ENCODE peak calls at places on chromosomes 2 and 18, in six cellular contexts. K is effector CD4-positive, alpha-beta T cell; L is activated CD8-positive, alpha-beta memory T cell treated with anti-CD3 and anti-CD28 coated beads for 1 hour; D is T-helper 1 cell; C is AG10803; X is PC-3. W is an unnamed sample.

GRCh38 chr2:46915281-46915810 is at the start of gene MCFD2:
- DNase-seq in C (peak), D (no peak), K (no peak), X (peak), L (peak), W (peak)

GRCh38 chr2:110816404-110817365 is 84.3 kb downstream of the ACOXL start:
- DNase-seq in L (no peak), X (peak), C (no peak), K (no peak), D (no peak), W (no peak)

GRCh38 chr2:102592601-102593000 is 26.8 kb upstream of the SLC9A2 start:
- DNase-seq in C (no peak), D (no peak), X (peak), L (no peak), K (no peak), W (no peak)

GRCh38 chr2:55010149-55010591 is 40.1 kb downstream of the RTN4 start:
- DNase-seq in D (peak), C (peak), X (peak), K (peak), L (no peak), W (peak)

GRCh38 chr18:32280188-32280783 is 90.4 kb downstream of the MEP1B start:
- DNase-seq in X (no peak), L (no peak), C (no peak), K (no peak), D (no peak), W (no peak)

GRCh38 chr2:45554073-45554742 is 56.9 kb downstream of the SRBD1 start:
- DNase-seq in L (no peak), X (no peak), K (no peak), D (no peak), C (peak), W (peak)

GRCh38 chr18:26322892-26323653 is 96.8 kb downstream of the TAF4B start:
- DNase-seq in D (no peak), X (peak), K (no peak), C (peak), L (no peak), W (no peak)

GRCh38 chr2:9285385-9285784 is 78.8 kb downstream of the ASAP2 start:
- DNase-seq in K (no peak), X (peak), L (no peak), D (no peak), C (no peak), W (no peak)

GRCh38 chr2:1986166-1986565 is 241.9 kb upstream of the PXDN start:
- DNase-seq in X (no peak), L (no peak), D (no peak), C (no peak), K (no peak), W (no peak)

GRCh38 chr18:57621252-57621607 is 406 bp downstream of the NARS1 start:
- DNase-seq in C (no peak), X (peak), D (no peak), K (no peak), L (no peak), W (peak)

GRCh38 chr2:201171259-201171814 is 11.6 kb upstream of the CASP10 start:
- DNase-seq in L (no peak), K (no peak), C (no peak), D (no peak), X (no peak), W (no peak)

GRCh38 chr2:134029478-134029877 is 224.4 kb upstream of the MGAT5 start:
- DNase-seq in L (no peak), D (no peak), C (no peak), K (no peak), X (no peak), W (no peak)

GRCh38 chr2:55620123-55620779 is 2.8 kb upstream of the PPP4R3B start:
- DNase-seq in D (no peak), X (peak), K (no peak), C (no peak), L (no peak), W (no peak)

GRCh38 chr18:79641722-79642497 is 37.7 kb upstream of the CTDP1 start:
- DNase-seq in C (no peak), K (no peak), X (no peak), D (no peak), L (no peak), W (no peak)

GRCh38 chr2:25270061-25270460 is 71.7 kb downstream of the DNMT3A start:
- DNase-seq in L (no peak), C (no peak), X (no peak), K (no peak), D (no peak), W (no peak)

GRCh38 chr2:608297-608696 is 68.9 kb downstream of the TMEM18 start:
- DNase-seq in L (no peak), D (no peak), X (no peak), K (no peak), C (no peak), W (no peak)

GRCh38 chr2:60000681-60001080 is 552.8 kb downstream of the BCL11A start:
- DNase-seq in K (no peak), L (no peak), C (peak), X (no peak), D (no peak), W (no peak)

GRCh38 chr18:2410688-2411087 is 160.6 kb downstream of the METTL4 start:
- DNase-seq in D (no peak), X (peak), L (no peak), C (no peak), K (no peak), W (no peak)

GRCh38 chr2:74778381-74779371 is 55.3 kb upstream of the HK2 start:
- DNase-seq in C (peak), X (no peak), D (no peak), K (no peak), L (no peak), W (peak)

GRCh38 chr18:11411021-11411420 is 198.4 kb upstream of the SLC35G4 start:
- DNase-seq in X (no peak), D (no peak), K (no peak), C (peak), L (no peak), W (no peak)

GRCh38 chr2:235497096-235497495 is 3.3 kb downstream of the AGAP1 start:
- DNase-seq in K (no peak), D (no peak), L (no peak), C (no peak), X (no peak), W (no peak)

GRCh38 chr2:178108176-178108575 is 4.1 kb upstream of the RBM45 start:
- DNase-seq in X (no peak), C (no peak), L (no peak), D (no peak), K (no peak), W (no peak)

GRCh38 chr18:58893388-58894099 is 28.9 kb downstream of the ZNF532 start:
- DNase-seq in K (no peak), D (no peak), X (peak), L (no peak), C (no peak), W (no peak)

GRCh38 chr2:231908584-231908983 is 17.6 kb downstream of the NPPC start:
- DNase-seq in L (no peak), D (no peak), C (no peak), X (no peak), K (no peak), W (no peak)

GRCh38 chr2:120463527-120463926 is 117.6 kb downstream of the INHBB start:
- DNase-seq in X (no peak), L (no peak), K (no peak), D (no peak), C (no peak), W (no peak)

GRCh38 chr2:240604291-240604938 is 17.9 kb downstream of the CAPN10 start:
- DNase-seq in X (peak), D (no peak), K (no peak), C (peak), L (no peak), W (peak)

GRCh38 chr2:224816816-224817215 is 100.7 kb upstream of the CCDC195 start:
- DNase-seq in X (peak), L (no peak), D (no peak), C (peak), K (no peak), W (peak)

GRCh38 chr18:55779461-55779710 is 191.4 kb upstream of the TCF4 start:
- DNase-seq in C (peak), K (no peak), X (no peak), D (no peak), L (no peak), W (peak)

GRCh38 chr18:703660-704018 is 8.8 kb downstream of the ENOSF1 start:
- DNase-seq in L (no peak), X (no peak), K (no peak), D (no peak), C (no peak), W (no peak)

GRCh38 chr2:134905168-134905567 is 13.5 kb upstream of the CCNT2 start:
- DNase-seq in C (no peak), D (no peak), K (no peak), L (no peak), X (no peak), W (no peak)

W was measured in AG20443.